ENCODE peak calls at places on chromosomes 16 and 17, in four cellular contexts. One of them, this sample, is unnamed. For H3K36me3, the result is how much of the 10 kb centered on the place peaks cover.

GRCh38 chr16:2331199-2331931 is 9.2 kb downstream of the ABCA3 start:
- DNase-seq in ovary: no peak
- DNase-seq in fibroblast of lung: no peak
- DNase-seq in adrenal gland: peak
- DNase-seq in this sample: no peak

GRCh38 chr17:80803451-80804428 is 187.9 kb upstream of the CHMP6 start:
- DNase-seq in adrenal gland: peak
- DNase-seq in ovary: no peak
- DNase-seq in fibroblast of lung: no peak
- DNase-seq in this sample: peak

GRCh38 chr16:57889960-57890751 is 80.8 kb downstream of the CNGB1 start:
- DNase-seq in fibroblast of lung: peak
- DNase-seq in ovary: no peak
- DNase-seq in adrenal gland: no peak
- DNase-seq in this sample: no peak

GRCh38 chr16:23316232-23316631 is 14.1 kb downstream of the SCNN1B start:
- DNase-seq in fibroblast of lung: no peak
- DNase-seq in ovary: no peak
- DNase-seq in adrenal gland: no peak
- DNase-seq in this sample: peak

GRCh38 chr17:29622337-29623282 is at the start of gene CORO6:
- DNase-seq in ovary: peak
- DNase-seq in adrenal gland: no peak
- DNase-seq in fibroblast of lung: peak
- DNase-seq in this sample: peak

GRCh38 chr17:49815761-49816281 is 27.3 kb downstream of the KAT7 start:
- DNase-seq in fibroblast of lung: peak
- DNase-seq in adrenal gland: no peak
- DNase-seq in ovary: no peak
- DNase-seq in this sample: no peak

GRCh38 chr17:27475070-27475673 is 18.9 kb downstream of the KSR1 start:
- DNase-seq in ovary: no peak
- DNase-seq in adrenal gland: no peak
- DNase-seq in fibroblast of lung: no peak
- DNase-seq in this sample: no peak

GRCh38 chr16:27676807-27677206 is 126.9 kb downstream of the KATNIP start:
- DNase-seq in fibroblast of lung: peak
- DNase-seq in ovary: no peak
- DNase-seq in adrenal gland: no peak
- DNase-seq in this sample: no peak

GRCh38 chr17:59165933-59166342 is 10.4 kb downstream of the PRR11 start:
- DNase-seq in fibroblast of lung: peak
- DNase-seq in ovary: no peak
- DNase-seq in adrenal gland: peak
- DNase-seq in this sample: no peak

GRCh38 chr16:28218109-28218508 is 6.3 kb upstream of the XPO6 start:
- DNase-seq in ovary: no peak
- DNase-seq in fibroblast of lung: peak
- DNase-seq in adrenal gland: peak
- DNase-seq in this sample: no peak

GRCh38 chr16:89314858-89315257 is 97.4 kb downstream of the ZNF778 start:
- DNase-seq in ovary: no peak
- DNase-seq in fibroblast of lung: no peak
- DNase-seq in adrenal gland: no peak
- DNase-seq in this sample: no peak

GRCh38 chr17:78343099-78343432 is 16.8 kb downstream of the SOCS3 start:
- DNase-seq in fibroblast of lung: peak
- DNase-seq in ovary: peak
- DNase-seq in adrenal gland: peak
- DNase-seq in this sample: peak

GRCh38 chr17:64686705-64687104 is 24.6 kb upstream of the SMURF2 start:
- DNase-seq in fibroblast of lung: no peak
- DNase-seq in ovary: no peak
- DNase-seq in adrenal gland: no peak
- DNase-seq in this sample: no peak

GRCh38 chr16:81627024-81627423 is 152.1 kb upstream of the PLCG2 start:
- DNase-seq in fibroblast of lung: peak
- DNase-seq in adrenal gland: no peak
- DNase-seq in ovary: no peak
- DNase-seq in this sample: no peak

GRCh38 chr17:41446806-41447205 is 6.0 kb upstream of the KRT38 start:
- DNase-seq in ovary: no peak
- DNase-seq in fibroblast of lung: peak
- DNase-seq in adrenal gland: no peak
- DNase-seq in this sample: no peak

GRCh38 chr17:78113804-78114785 is 14.5 kb downstream of the TMC6 start:
- DNase-seq in fibroblast of lung: no peak
- DNase-seq in ovary: no peak
- DNase-seq in adrenal gland: no peak
- DNase-seq in this sample: peak

GRCh38 chr16:72241930-72242329 is 70.0 kb upstream of the PMFBP1 start:
- DNase-seq in fibroblast of lung: peak
- DNase-seq in ovary: peak
- DNase-seq in adrenal gland: peak
- DNase-seq in this sample: no peak

GRCh38 chr16:12089492-12090161 is 113.1 kb downstream of the SNX29 start:
- DNase-seq in ovary: peak
- DNase-seq in fibroblast of lung: peak
- DNase-seq in adrenal gland: peak
- DNase-seq in this sample: peak

GRCh38 chr17:81926451-81927144 is 937 bp downstream of the MAFG start:
- DNase-seq in fibroblast of lung: peak
- DNase-seq in adrenal gland: peak
- DNase-seq in ovary: peak
- DNase-seq in this sample: peak

GRCh38 chr17:55265434-55266021 is 768 bp downstream of the HLF start:
- DNase-seq in fibroblast of lung: no peak
- DNase-seq in adrenal gland: peak
- DNase-seq in ovary: peak
- DNase-seq in this sample: peak

GRCh38 chr16:51146256-51146924 is 4.7 kb downstream of the SALL1 start:
- DNase-seq in ovary: no peak
- DNase-seq in adrenal gland: no peak
- DNase-seq in fibroblast of lung: peak
- DNase-seq in this sample: no peak

GRCh38 chr17:49456172-49456965 is 38.7 kb upstream of the NGFR start:
- DNase-seq in ovary: no peak
- DNase-seq in fibroblast of lung: peak
- DNase-seq in adrenal gland: no peak
- DNase-seq in this sample: no peak

GRCh38 chr17:64091116-64091515 is 38.8 kb downstream of the ERN1 start:
- DNase-seq in ovary: no peak
- DNase-seq in adrenal gland: no peak
- DNase-seq in fibroblast of lung: no peak
- DNase-seq in this sample: no peak

GRCh38 chr16:28295213-28295612 is 2.9 kb downstream of the SBK1 start:
- DNase-seq in adrenal gland: no peak
- DNase-seq in ovary: no peak
- DNase-seq in fibroblast of lung: no peak
- DNase-seq in this sample: no peak

GRCh38 chr17:62653831-62654829 is 26.7 kb downstream of the MRC2 start:
- DNase-seq in ovary: peak
- DNase-seq in adrenal gland: peak
- DNase-seq in fibroblast of lung: peak
- DNase-seq in this sample: peak

GRCh38 chr16:28569011-28569410 is 15.3 kb downstream of the SGF29 start:
- DNase-seq in fibroblast of lung: peak
- DNase-seq in ovary: no peak
- DNase-seq in adrenal gland: no peak
- DNase-seq in this sample: no peak

GRCh38 chr17:742147-742793 is 9.8 kb downstream of the GEMIN4 start:
- DNase-seq in adrenal gland: no peak
- DNase-seq in ovary: no peak
- DNase-seq in fibroblast of lung: no peak
- DNase-seq in this sample: no peak

GRCh38 chr17:744937-745336 is 7.1 kb downstream of the GEMIN4 start:
- DNase-seq in ovary: no peak
- DNase-seq in fibroblast of lung: no peak
- DNase-seq in adrenal gland: no peak
- DNase-seq in this sample: no peak

GRCh38 chr17:745406-745805 is 6.7 kb downstream of the GEMIN4 start:
- DNase-seq in adrenal gland: no peak
- DNase-seq in ovary: no peak
- DNase-seq in fibroblast of lung: no peak
- DNase-seq in this sample: no peak

GRCh38 chr17:740240-741055 is 8.1 kb downstream of the TLCD3A start:
- DNase-seq in fibroblast of lung: peak
- DNase-seq in ovary: no peak
- DNase-seq in adrenal gland: no peak
- DNase-seq in this sample: peak

GRCh38 chr17:743139-743538 is 8.9 kb downstream of the GEMIN4 start:
- DNase-seq in fibroblast of lung: no peak
- DNase-seq in ovary: no peak
- DNase-seq in adrenal gland: no peak
- DNase-seq in this sample: no peak
- H3K36me3 ChIP-seq in fibroblast of lung: under half
- H3K36me3 ChIP-seq in ovary: under half
- H3K36me3 ChIP-seq in adrenal gland: under half
- H3K36me3 ChIP-seq in this sample: under half

GRCh38 chr17:74892013-74892841 is 1.2 kb downstream of the FADS6 start:
- DNase-seq in ovary: no peak
- DNase-seq in adrenal gland: no peak
- DNase-seq in fibroblast of lung: no peak
- DNase-seq in this sample: no peak
- H3K36me3 ChIP-seq in ovary: under half
- H3K36me3 ChIP-seq in adrenal gland: under half
- H3K36me3 ChIP-seq in fibroblast of lung: under half
- H3K36me3 ChIP-seq in this sample: under half

GRCh38 chr17:82949361-82949760 is 109.5 kb upstream of the ZNF750 start:
- DNase-seq in adrenal gland: no peak
- DNase-seq in ovary: peak
- DNase-seq in fibroblast of lung: no peak
- DNase-seq in this sample: peak
- H3K36me3 ChIP-seq in adrenal gland: under half
- H3K36me3 ChIP-seq in ovary: under half
- H3K36me3 ChIP-seq in fibroblast of lung: under half
- H3K36me3 ChIP-seq in this sample: under half

GRCh38 chr17:3993493-3994220 is 29.4 kb upstream of the ATP2A3 start:
- DNase-seq in fibroblast of lung: no peak
- DNase-seq in adrenal gland: no peak
- DNase-seq in ovary: no peak
- DNase-seq in this sample: no peak

GRCh38 chr17:3995067-3995466 is 30.8 kb upstream of the ATP2A3 start:
- DNase-seq in ovary: no peak
- DNase-seq in fibroblast of lung: no peak
- DNase-seq in adrenal gland: no peak
- DNase-seq in this sample: no peak

GRCh38 chr17:3990391-3991127 is 26.3 kb upstream of the ATP2A3 start:
- DNase-seq in ovary: no peak
- DNase-seq in adrenal gland: no peak
- DNase-seq in fibroblast of lung: peak
- DNase-seq in this sample: peak

GRCh38 chr17:3994221-3994576 is 30.0 kb upstream of the ATP2A3 start:
- DNase-seq in ovary: no peak
- DNase-seq in adrenal gland: no peak
- DNase-seq in fibroblast of lung: no peak
- DNase-seq in this sample: no peak

GRCh38 chr17:3992370-3992769 is 28.1 kb upstream of the ATP2A3 start:
- DNase-seq in adrenal gland: no peak
- DNase-seq in ovary: no peak
- DNase-seq in fibroblast of lung: no peak
- DNase-seq in this sample: peak
- H3K36me3 ChIP-seq in adrenal gland: under half
- H3K36me3 ChIP-seq in ovary: under half
- H3K36me3 ChIP-seq in fibroblast of lung: under half
- H3K36me3 ChIP-seq in this sample: under half

GRCh38 chr17:58091024-58091567 is 7.9 kb downstream of the DYNLL2 start:
- DNase-seq in adrenal gland: no peak
- DNase-seq in fibroblast of lung: no peak
- DNase-seq in ovary: no peak
- DNase-seq in this sample: no peak

GRCh38 chr17:58089111-58089510 is 5.9 kb downstream of the DYNLL2 start:
- DNase-seq in ovary: no peak
- DNase-seq in adrenal gland: no peak
- DNase-seq in fibroblast of lung: no peak
- DNase-seq in this sample: no peak

GRCh38 chr17:58094118-58094517 is 10.9 kb downstream of the DYNLL2 start:
- DNase-seq in ovary: no peak
- DNase-seq in fibroblast of lung: no peak
- DNase-seq in adrenal gland: no peak
- DNase-seq in this sample: no peak

GRCh38 chr17:58092797-58093385 is 9.7 kb downstream of the DYNLL2 start:
- DNase-seq in fibroblast of lung: no peak
- DNase-seq in adrenal gland: no peak
- DNase-seq in ovary: no peak
- DNase-seq in this sample: no peak

DNA sequence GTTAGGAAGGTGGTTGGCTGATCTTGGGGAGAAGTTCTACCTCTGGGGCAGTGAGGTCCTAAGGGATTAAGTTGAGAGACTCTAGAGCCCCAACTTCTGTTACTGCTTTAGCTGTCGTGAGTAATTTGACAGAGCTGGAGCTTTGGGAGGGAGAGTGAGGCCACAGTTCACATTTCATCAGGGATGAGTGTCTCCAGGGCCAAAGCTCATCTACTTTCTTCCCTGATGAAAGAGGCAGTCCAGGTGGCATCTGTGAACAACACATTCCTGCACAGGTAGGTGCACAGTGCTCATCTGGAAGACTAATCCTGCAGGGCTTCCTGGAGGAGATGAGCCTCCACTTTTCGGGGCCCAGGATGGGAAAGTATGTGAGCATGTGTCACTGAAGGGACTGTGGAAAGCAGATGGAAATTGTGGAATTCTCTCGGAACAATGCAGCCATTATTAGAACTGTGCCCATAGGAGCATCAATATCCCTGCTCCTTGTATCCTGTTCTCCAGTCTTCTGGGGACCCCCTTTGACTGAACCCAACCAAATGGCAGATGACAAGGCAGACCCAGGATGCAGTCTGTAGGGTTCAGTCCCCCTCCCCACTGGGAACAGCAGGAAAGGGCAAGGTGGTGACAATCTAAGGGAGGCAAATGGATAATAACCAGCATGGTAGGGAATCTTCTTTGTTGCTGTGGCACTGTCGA is 9.0 kb downstream of the DYNLL2 start:
- DNase-seq in fibroblast of lung: no peak
- DNase-seq in ovary: no peak
- DNase-seq in adrenal gland: no peak
- DNase-seq in this sample: no peak
- H3K36me3 ChIP-seq in fibroblast of lung: under half
- H3K36me3 ChIP-seq in ovary: under half
- H3K36me3 ChIP-seq in adrenal gland: under half
- H3K36me3 ChIP-seq in this sample: under half

DNA sequence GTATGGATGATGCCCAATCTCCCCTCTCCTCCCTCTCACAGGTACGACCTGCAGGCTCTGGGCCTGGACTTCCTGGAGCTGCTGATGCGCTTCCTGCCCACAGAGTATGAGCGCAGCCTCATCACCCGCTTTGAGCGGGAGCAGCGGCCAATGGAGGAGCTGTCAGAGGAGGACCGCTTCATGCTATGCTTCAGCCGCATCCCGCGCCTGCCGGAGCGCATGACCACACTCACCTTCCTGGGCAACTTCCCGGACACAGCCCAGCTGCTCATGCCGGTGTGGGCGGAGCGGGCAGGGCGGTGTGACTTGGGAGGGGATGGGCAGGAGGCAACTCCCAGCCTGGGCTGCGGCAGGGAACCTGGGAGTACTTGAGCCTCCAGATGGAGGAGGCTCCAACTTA is 18.1 kb downstream of the SPATA32 start:
- DNase-seq in fibroblast of lung: no peak
- DNase-seq in adrenal gland: no peak
- DNase-seq in ovary: no peak
- DNase-seq in this sample: peak
- H3K36me3 ChIP-seq in fibroblast of lung: under half
- H3K36me3 ChIP-seq in adrenal gland: under half
- H3K36me3 ChIP-seq in ovary: under half
- H3K36me3 ChIP-seq in this sample: under half

This sample was measured in aorta.